ENCODE peak calls at places on chromosome 17, in five cellular contexts. One of them, this sample, is unnamed.
A peak's percentile ranks its signal among the peaks of the same experiment; 100 is the strongest.

GRCh38 chr17:21081967-21082366 is 39.2 kb upstream of the USP22 start:
- DNase-seq in kidney epithelial cell: no peak
- DNase-seq in thoracic aorta: no peak
- DNase-seq in mesenchymal stem cell: no peak
- DNase-seq in transverse colon: no peak
- DNase-seq in this sample: no peak

GRCh38 chr17:40399185-40399584 is 18.5 kb downstream of the TOP2A start:
- DNase-seq in kidney epithelial cell: no peak
- DNase-seq in thoracic aorta: no peak
- DNase-seq in mesenchymal stem cell: peak; percentile 79
- DNase-seq in transverse colon: no peak
- DNase-seq in this sample: peak; percentile 61

GRCh38 chr17:43860077-43860725 is 13.2 kb downstream of the CD300LG start:
- DNase-seq in kidney epithelial cell: no peak
- DNase-seq in thoracic aorta: no peak
- DNase-seq in mesenchymal stem cell: peak; percentile 36
- DNase-seq in transverse colon: no peak
- DNase-seq in this sample: no peak

GRCh38 chr17:80980397-80981061 is 11.1 kb upstream of the CHMP6 start:
- DNase-seq in kidney epithelial cell: no peak
- DNase-seq in thoracic aorta: no peak
- DNase-seq in mesenchymal stem cell: peak; percentile 46
- DNase-seq in transverse colon: no peak
- DNase-seq in this sample: no peak

GRCh38 chr17:74923538-74924249 is 379 bp upstream of the OTOP2 start:
- DNase-seq in kidney epithelial cell: no peak
- DNase-seq in thoracic aorta: peak; percentile 19
- DNase-seq in mesenchymal stem cell: peak; percentile 22
- DNase-seq in transverse colon: peak; percentile 78
- DNase-seq in this sample: peak; percentile 60

GRCh38 chr17:18187816-18188761 is 4.5 kb downstream of the ALKBH5 start:
- DNase-seq in kidney epithelial cell: peak; percentile 44
- DNase-seq in thoracic aorta: no peak
- DNase-seq in mesenchymal stem cell: peak; percentile 38
- DNase-seq in transverse colon: no peak
- DNase-seq in this sample: no peak

GRCh38 chr17:21510686-21511367 is 134.7 kb downstream of the KCNJ12 start:
- DNase-seq in kidney epithelial cell: no peak
- DNase-seq in thoracic aorta: no peak
- DNase-seq in mesenchymal stem cell: peak; percentile 2
- DNase-seq in transverse colon: no peak
- DNase-seq in this sample: peak; percentile 15

GRCh38 chr17:145671-146541 is 8.5 kb downstream of the SCGB1C2 start:
- DNase-seq in kidney epithelial cell: no peak
- DNase-seq in thoracic aorta: no peak
- DNase-seq in mesenchymal stem cell: no peak
- DNase-seq in transverse colon: no peak
- DNase-seq in this sample: no peak

GRCh38 chr17:29124931-29125270 is 55.3 kb downstream of the MYO18A start:
- DNase-seq in kidney epithelial cell: no peak
- DNase-seq in thoracic aorta: no peak
- DNase-seq in mesenchymal stem cell: no peak
- DNase-seq in transverse colon: peak; percentile 80
- DNase-seq in this sample: no peak

DNA sequence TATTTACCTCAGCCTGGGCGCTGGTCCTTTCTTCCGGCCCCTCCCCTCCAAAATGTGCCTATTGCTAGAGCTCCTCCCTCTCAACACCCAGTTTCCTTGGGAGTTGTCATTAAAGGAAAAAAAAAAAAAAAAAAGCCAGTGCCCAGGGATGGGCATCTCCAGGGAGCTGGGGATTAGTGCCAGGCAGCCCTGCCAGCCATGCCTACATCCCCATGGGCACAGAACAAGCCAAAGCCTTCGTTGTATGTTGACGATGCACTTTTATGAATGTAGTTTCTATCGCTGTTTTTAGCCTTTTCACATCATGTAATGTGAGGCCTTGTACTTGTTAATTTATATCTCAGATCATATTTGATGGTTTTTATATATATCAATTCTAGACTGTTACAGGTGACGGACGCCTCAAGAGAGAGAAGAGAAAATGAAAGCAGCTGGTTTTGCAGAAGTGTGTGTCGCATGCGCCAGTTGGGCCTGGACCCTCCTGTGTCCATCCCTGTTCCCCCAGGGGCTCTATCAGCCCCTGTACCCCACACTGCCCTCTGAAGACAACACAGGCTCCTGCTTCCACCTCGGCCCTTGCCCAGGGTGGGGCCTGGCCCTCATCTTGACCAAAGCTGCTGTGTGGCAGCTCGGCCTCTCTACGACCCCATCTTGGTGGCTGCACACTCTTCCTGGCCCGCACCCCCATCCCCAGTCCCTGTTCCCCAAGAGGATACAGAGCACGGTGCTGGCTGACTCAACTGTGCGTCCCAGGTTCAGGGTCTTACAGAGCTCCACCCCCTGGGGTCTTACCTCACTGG is 4.8 kb downstream of the LIMD2 start:
- DNase-seq in kidney epithelial cell: no peak
- DNase-seq in thoracic aorta: no peak
- DNase-seq in mesenchymal stem cell: no peak
- DNase-seq in transverse colon: no peak
- DNase-seq in this sample: no peak
- H3K36me3 ChIP-seq in kidney epithelial cell: peaks cover 2% of the 10 kb centered on the region
- H3K36me3 ChIP-seq in thoracic aorta: peaks cover 42% of the 10 kb centered on the region
- H3K36me3 ChIP-seq in mesenchymal stem cell: peaks cover 74% of the 10 kb centered on the region
- H3K36me3 ChIP-seq in transverse colon: peaks cover 13% of the 10 kb centered on the region
- H3K36me3 ChIP-seq in this sample: peaks cover 24% of the 10 kb centered on the region

DNA sequence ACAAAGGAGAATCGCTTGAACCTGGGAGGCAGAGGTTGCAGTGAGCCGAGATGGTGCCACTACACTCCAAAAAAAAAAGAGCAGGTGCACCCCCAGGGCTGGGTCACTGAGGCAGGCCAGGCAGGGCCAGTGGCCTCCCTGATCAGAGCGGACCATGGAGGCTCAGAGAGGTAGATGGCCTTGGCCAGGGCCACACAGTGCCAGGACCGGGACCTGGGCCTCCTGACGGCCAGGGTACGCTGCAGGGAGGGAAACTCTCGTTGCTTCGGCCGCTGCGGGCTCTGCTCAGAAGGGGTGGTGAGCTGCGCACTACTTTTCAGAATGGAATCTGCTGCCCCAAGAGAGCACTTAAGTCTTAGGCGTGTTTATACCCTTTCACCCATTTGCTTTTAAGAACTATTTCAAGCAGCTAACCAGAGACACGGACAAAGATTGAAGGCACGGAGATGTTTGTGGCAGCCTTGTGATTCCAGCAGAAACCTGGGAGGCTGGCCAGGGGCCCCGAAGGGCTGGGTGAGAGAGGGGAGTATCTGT is 17.1 kb downstream of the MYO1C start:
- DNase-seq in kidney epithelial cell: no peak
- DNase-seq in thoracic aorta: no peak
- DNase-seq in mesenchymal stem cell: no peak
- DNase-seq in transverse colon: no peak
- DNase-seq in this sample: no peak
- H3K36me3 ChIP-seq in kidney epithelial cell: peaks cover 2% of the 10 kb centered on the region
- H3K36me3 ChIP-seq in thoracic aorta: peaks cover 83% of the 10 kb centered on the region
- H3K36me3 ChIP-seq in mesenchymal stem cell: peaks cover 83% of the 10 kb centered on the region
- H3K36me3 ChIP-seq in transverse colon: peaks cover 38% of the 10 kb centered on the region
- H3K36me3 ChIP-seq in this sample: peaks cover 42% of the 10 kb centered on the region

GRCh38 chr17:42130310-42130936 is 7.8 kb downstream of the HSPB9 start:
- DNase-seq in kidney epithelial cell: no peak
- DNase-seq in thoracic aorta: no peak
- DNase-seq in mesenchymal stem cell: no peak
- DNase-seq in transverse colon: no peak
- DNase-seq in this sample: no peak
- H3K36me3 ChIP-seq in kidney epithelial cell: peaks cover 2% of the 10 kb centered on the region
- H3K36me3 ChIP-seq in thoracic aorta: peaks cover 38% of the 10 kb centered on the region
- H3K36me3 ChIP-seq in mesenchymal stem cell: peaks cover 47% of the 10 kb centered on the region
- H3K36me3 ChIP-seq in transverse colon: peaks cover 40% of the 10 kb centered on the region
- H3K36me3 ChIP-seq in this sample: no peaks in the 10 kb centered on the region

GRCh38 chr17:48928876-48929811 is 15.5 kb downstream of the SNF8 start:
- DNase-seq in kidney epithelial cell: no peak
- DNase-seq in thoracic aorta: no peak
- DNase-seq in mesenchymal stem cell: no peak
- DNase-seq in transverse colon: no peak
- DNase-seq in this sample: no peak
- H3K36me3 ChIP-seq in kidney epithelial cell: peaks cover 6% of the 10 kb centered on the region
- H3K36me3 ChIP-seq in thoracic aorta: peaks cover 62% of the 10 kb centered on the region
- H3K36me3 ChIP-seq in mesenchymal stem cell: peaks cover 66% of the 10 kb centered on the region
- H3K36me3 ChIP-seq in transverse colon: peaks cover 47% of the 10 kb centered on the region
- H3K36me3 ChIP-seq in this sample: peaks cover 97% of the 10 kb centered on the region

GRCh38 chr17:49603720-49604119 is 28.0 kb downstream of the NXPH3 start:
- DNase-seq in kidney epithelial cell: no peak
- DNase-seq in thoracic aorta: no peak
- DNase-seq in mesenchymal stem cell: no peak
- DNase-seq in transverse colon: no peak
- DNase-seq in this sample: no peak

GRCh38 chr17:49600949-49601348 is 25.3 kb downstream of the NXPH3 start:
- DNase-seq in kidney epithelial cell: no peak
- DNase-seq in thoracic aorta: no peak
- DNase-seq in mesenchymal stem cell: no peak
- DNase-seq in transverse colon: no peak
- DNase-seq in this sample: no peak

GRCh38 chr17:49603238-49603637 is 27.6 kb downstream of the NXPH3 start:
- DNase-seq in kidney epithelial cell: no peak
- DNase-seq in thoracic aorta: no peak
- DNase-seq in mesenchymal stem cell: no peak
- DNase-seq in transverse colon: no peak
- DNase-seq in this sample: no peak

GRCh38 chr17:49602783-49603182 is 27.1 kb downstream of the NXPH3 start:
- DNase-seq in kidney epithelial cell: no peak
- DNase-seq in thoracic aorta: no peak
- DNase-seq in mesenchymal stem cell: no peak
- DNase-seq in transverse colon: no peak
- DNase-seq in this sample: no peak

GRCh38 chr17:49604314-49604869 is 28.7 kb downstream of the NXPH3 start:
- DNase-seq in kidney epithelial cell: no peak
- DNase-seq in thoracic aorta: no peak
- DNase-seq in mesenchymal stem cell: no peak
- DNase-seq in transverse colon: no peak
- DNase-seq in this sample: no peak
- H3K36me3 ChIP-seq in kidney epithelial cell: peaks cover 1% of the 10 kb centered on the region
- H3K36me3 ChIP-seq in thoracic aorta: peaks cover 59% of the 10 kb centered on the region
- H3K36me3 ChIP-seq in mesenchymal stem cell: peaks cover 32% of the 10 kb centered on the region
- H3K36me3 ChIP-seq in transverse colon: peaks cover 78% of the 10 kb centered on the region
- H3K36me3 ChIP-seq in this sample: peaks cover 31% of the 10 kb centered on the region

GRCh38 chr17:8227238-8227581 is 16.8 kb upstream of the AURKB start:
- DNase-seq in kidney epithelial cell: no peak
- DNase-seq in thoracic aorta: no peak
- DNase-seq in mesenchymal stem cell: no peak
- DNase-seq in transverse colon: no peak
- DNase-seq in this sample: no peak

GRCh38 chr17:8234361-8235270 is 13.2 kb downstream of the CTC1 start:
- DNase-seq in kidney epithelial cell: no peak
- DNase-seq in thoracic aorta: no peak
- DNase-seq in mesenchymal stem cell: no peak
- DNase-seq in transverse colon: no peak
- DNase-seq in this sample: no peak

GRCh38 chr17:8235676-8236075 is 12.2 kb downstream of the CTC1 start:
- DNase-seq in kidney epithelial cell: no peak
- DNase-seq in thoracic aorta: no peak
- DNase-seq in mesenchymal stem cell: no peak
- DNase-seq in transverse colon: no peak
- DNase-seq in this sample: no peak

GRCh38 chr17:8226536-8227237 is 16.3 kb upstream of the AURKB start:
- DNase-seq in kidney epithelial cell: peak; percentile 66
- DNase-seq in thoracic aorta: no peak
- DNase-seq in mesenchymal stem cell: peak; percentile 97
- DNase-seq in transverse colon: peak; percentile 81
- DNase-seq in this sample: peak; percentile 96

GRCh38 chr17:8231701-8232100 is 16.2 kb downstream of the CTC1 start:
- DNase-seq in kidney epithelial cell: no peak
- DNase-seq in thoracic aorta: no peak
- DNase-seq in mesenchymal stem cell: no peak
- DNase-seq in transverse colon: no peak
- DNase-seq in this sample: no peak
- H3K36me3 ChIP-seq in kidney epithelial cell: no peaks in the 10 kb centered on the region
- H3K36me3 ChIP-seq in thoracic aorta: peaks cover 90% of the 10 kb centered on the region
- H3K36me3 ChIP-seq in mesenchymal stem cell: peaks cover 83% of the 10 kb centered on the region
- H3K36me3 ChIP-seq in transverse colon: peaks cover 72% of the 10 kb centered on the region
- H3K36me3 ChIP-seq in this sample: peaks cover 74% of the 10 kb centered on the region

GRCh38 chr17:7579001-7579838 is at the start of gene CD68:
- DNase-seq in kidney epithelial cell: peak; percentile 71
- DNase-seq in thoracic aorta: peak; percentile 77
- DNase-seq in mesenchymal stem cell: peak; percentile 98
- DNase-seq in transverse colon: peak; percentile 85
- DNase-seq in this sample: peak; percentile 88
- H3K36me3 ChIP-seq in kidney epithelial cell: peaks cover 13% of the 10 kb centered on the region
- H3K36me3 ChIP-seq in thoracic aorta: peaks cover 45% of the 10 kb centered on the region
- H3K36me3 ChIP-seq in mesenchymal stem cell: peaks cover 80% of the 10 kb centered on the region
- H3K36me3 ChIP-seq in transverse colon: peaks cover 42% of the 10 kb centered on the region
- H3K36me3 ChIP-seq in this sample: peaks cover 61% of the 10 kb centered on the region

GRCh38 chr17:15258113-15258512 is 7.0 kb downstream of the PMP22 start:
- DNase-seq in kidney epithelial cell: no peak
- DNase-seq in thoracic aorta: no peak
- DNase-seq in mesenchymal stem cell: no peak
- DNase-seq in transverse colon: no peak
- DNase-seq in this sample: no peak
- H3K36me3 ChIP-seq in kidney epithelial cell: no peaks in the 10 kb centered on the region
- H3K36me3 ChIP-seq in thoracic aorta: peaks cover 31% of the 10 kb centered on the region
- H3K36me3 ChIP-seq in mesenchymal stem cell: peaks cover 18% of the 10 kb centered on the region
- H3K36me3 ChIP-seq in transverse colon: peaks cover under 1% of the 10 kb centered on the region
- H3K36me3 ChIP-seq in this sample: no peaks in the 10 kb centered on the region